ENCODE peak calls at places on chromosomes 7 and 10, in seven cellular contexts. J is IMR-90, O is PC-3, T is DND-41, P is fibroblast of lung, H is PC-9, A is H1. G is an unnamed sample.

GRCh38 chr7:35623381-35623780 is 71.6 kb downstream of the HERPUD2 start:
- DNase-seq in J (no peak), O (peak; percentile 4), T (no peak), P (no peak), H (no peak), A (no peak), G (no peak)

GRCh38 chr7:30974605-30975256 is 11.0 kb downstream of the GHRHR start:
- DNase-seq in J (peak; percentile 40), O (peak; percentile 69), T (peak; percentile 17), P (peak; percentile 24), H (peak; percentile 52), A (peak; percentile 87), G (no peak)

GRCh38 chr7:33781796-33782195 is 123.5 kb upstream of the BMPER start:
- DNase-seq in J (no peak), O (no peak), T (no peak), P (no peak), H (no peak), A (no peak), G (no peak)

GRCh38 chr7:140062118-140062527 is 628 bp downstream of the PARP12 start:
- DNase-seq in J (no peak), O (peak; percentile 17), T (peak; percentile 44), P (no peak), H (no peak), A (peak; percentile 51), G (no peak)

GRCh38 chr7:100799037-100799896 is 28.1 kb downstream of the EPHB4 start:
- DNase-seq in J (peak; percentile 52), O (peak; percentile 70), T (peak; percentile 61), P (peak; percentile 75), H (no peak), A (peak; percentile 83), G (no peak)

GRCh38 chr7:133753513-133753912 is 373.6 kb upstream of the LRGUK start:
- DNase-seq in J (no peak), O (peak; percentile 74), T (no peak), P (no peak), H (peak; percentile 66), A (no peak), G (peak; percentile 38)

GRCh38 chr10:48330269-48330668 is 23.8 kb downstream of the MAPK8 start:
- DNase-seq in J (peak; percentile 40), O (no peak), T (peak; percentile 38), P (peak; percentile 83), H (no peak), A (no peak), G (no peak)

GRCh38 chr10:60753152-60753551 is 25.1 kb upstream of the CDK1 start:
- DNase-seq in J (no peak), O (no peak), T (no peak), P (no peak), H (no peak), A (no peak), G (no peak)

GRCh38 chr7:77550586-77550985 is 13.5 kb downstream of the PTPN12 start:
- DNase-seq in J (peak; percentile 22), O (no peak), T (no peak), P (peak; percentile 59), H (no peak), A (no peak), G (no peak)

GRCh38 chr10:44913312-44914079 is 2.4 kb downstream of the TMEM72 start:
- DNase-seq in J (no peak), O (no peak), T (peak; percentile 84), P (no peak), H (no peak), A (no peak), G (no peak)

GRCh38 chr7:409344-410281 is 110.0 kb downstream of the PDGFA start:
- DNase-seq in J (no peak), O (no peak), T (no peak), P (no peak), H (no peak), A (no peak), G (no peak)

GRCh38 chr10:26994743-26995142 is 105.6 kb downstream of the ANKRD26 start:
- DNase-seq in J (no peak), O (no peak), T (no peak), P (no peak), H (no peak), A (no peak), G (no peak)

GRCh38 chr7:66419210-66419609 is 209.5 kb upstream of the KCTD7 start:
- DNase-seq in J (no peak), O (no peak), T (no peak), P (no peak), H (no peak), A (peak; percentile 11), G (no peak)

GRCh38 chr7:64905133-64905532 is 2.1 kb downstream of the ZNF273 start:
- DNase-seq in J (no peak), O (no peak), T (no peak), P (peak; percentile 15), H (no peak), A (no peak), G (no peak)

GRCh38 chr7:18347170-18347569 is 148.4 kb upstream of the HDAC9 start:
- DNase-seq in J (no peak), O (no peak), T (no peak), P (no peak), H (no peak), A (no peak), G (no peak)

GRCh38 chr10:89515031-89515841 is 20.2 kb downstream of the SLC16A12 start:
- DNase-seq in J (peak; percentile 100), O (no peak), T (no peak), P (peak; percentile 99), H (no peak), A (no peak), G (no peak)

GRCh38 chr10:129440247-129440646 is 26.8 kb upstream of the MGMT start:
- DNase-seq in J (no peak), O (no peak), T (no peak), P (no peak), H (no peak), A (no peak), G (no peak)

GRCh38 chr7:78189762-78190161 is 391.2 kb downstream of the PHTF2 start:
- DNase-seq in J (no peak), O (no peak), T (no peak), P (no peak), H (no peak), A (no peak), G (no peak)

GRCh38 chr7:754531-755420 is 27.7 kb upstream of the PRKAR1B start:
- DNase-seq in J (no peak), O (no peak), T (no peak), P (no peak), H (no peak), A (no peak), G (no peak)

GRCh38 chr7:37275086-37275485 is 173.6 kb downstream of the ELMO1 start:
- DNase-seq in J (no peak), O (no peak), T (no peak), P (no peak), H (no peak), A (no peak), G (no peak)

GRCh38 chr7:42348627-42349026 is 111.6 kb upstream of the GLI3 start:
- DNase-seq in J (no peak), O (no peak), T (no peak), P (peak; percentile 39), H (no peak), A (no peak), G (no peak)

GRCh38 chr7:16657656-16658279 is 11.8 kb downstream of the BZW2 start:
- DNase-seq in J (peak; percentile 94), O (peak; percentile 37), T (no peak), P (peak; percentile 91), H (peak; percentile 83), A (no peak), G (no peak)

GRCh38 chr7:7862393-7862792 is 106.2 kb upstream of the GLCCI1 start:
- DNase-seq in J (peak; percentile 17), O (peak; percentile 7), T (no peak), P (no peak), H (no peak), A (no peak), G (no peak)

GRCh38 chr10:132480356-132480755 is 57.2 kb upstream of the INPP5A start:
- DNase-seq in J (peak; percentile 21), O (peak; percentile 18), T (no peak), P (no peak), H (no peak), A (no peak), G (no peak)

GRCh38 chr10:92801978-92802872 is 46.1 kb upstream of the EXOC6 start:
- DNase-seq in J (no peak), O (no peak), T (no peak), P (no peak), H (no peak), A (peak; percentile 42), G (no peak)

GRCh38 chr10:14859043-14859442 is 19.6 kb upstream of the SUV39H2 start:
- DNase-seq in J (no peak), O (no peak), T (no peak), P (no peak), H (no peak), A (no peak), G (no peak)
- H3K4me2 ChIP-seq in J (no peak overlapping the region), O (no peak overlapping the region), T (no peak overlapping the region), P (no peak overlapping the region), H (no peak overlapping the region), A (no peak overlapping the region), G (no peak overlapping the region)

DNA sequence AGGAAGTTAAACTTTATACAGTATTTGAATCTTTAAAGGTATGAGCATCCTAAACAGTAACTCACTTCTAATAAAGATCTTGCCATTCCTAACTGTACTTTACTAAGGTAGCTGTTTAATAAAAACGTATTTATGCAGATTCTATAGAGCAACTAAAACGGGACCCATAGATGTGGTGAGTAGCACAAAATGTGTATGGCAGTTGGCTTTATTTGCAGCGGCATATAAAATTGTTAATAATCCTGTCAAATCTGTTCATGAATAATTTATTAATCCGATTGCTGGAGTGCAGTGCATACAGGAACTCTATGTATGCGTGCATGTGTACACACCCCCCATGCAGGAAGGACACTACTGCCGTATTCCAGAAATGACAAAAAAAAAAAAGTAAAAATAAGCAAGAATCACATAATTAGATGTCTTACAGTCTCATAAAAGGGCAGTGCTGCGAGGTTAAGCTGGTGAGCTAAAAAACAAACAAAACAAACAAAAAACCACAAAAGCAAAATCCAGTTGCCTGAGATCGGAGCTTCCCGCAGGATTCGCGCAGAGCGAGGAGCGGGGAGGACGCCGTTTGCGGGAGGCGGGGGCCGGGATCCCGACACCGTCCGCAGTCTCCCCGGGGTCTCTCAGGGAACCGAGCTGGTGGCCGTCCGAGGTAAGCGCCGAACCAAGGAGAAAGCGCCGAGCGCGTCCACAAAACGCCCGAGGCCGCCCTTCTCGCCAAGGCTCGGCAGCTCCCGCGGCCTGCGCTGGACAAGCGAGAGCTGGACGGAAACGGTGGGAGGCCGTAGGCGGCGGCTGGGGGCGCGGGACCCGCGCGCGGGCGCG is 518 bp upstream of the COMMD3 start:
- DNase-seq in J (no peak), O (peak; percentile 19), T (no peak), P (no peak), H (no peak), A (peak; percentile 77), G (no peak)
- H3K27me3 ChIP-seq in J (no peaks in the 10 kb centered on the region), O (no peaks in the 10 kb centered on the region), T (peaks cover 35% of the 10 kb centered on the region), P (no peaks in the 10 kb centered on the region), H (no peaks in the 10 kb centered on the region), A (peaks cover 59% of the 10 kb centered on the region), G (no peaks in the 10 kb centered on the region)

GRCh38 chr7:158760936-158761335 is 56.3 kb upstream of the NCAPG2 start:
- DNase-seq in J (no peak), O (no peak), T (no peak), P (no peak), H (no peak), A (peak; percentile 38), G (no peak)
- TF ChIP-seq CTCF in J (peak; percentile 10), O (peak; percentile 59), T (peak; percentile 50), P (peak; percentile 17), H (peak; percentile 37), A (peak; percentile 59), G (peak; percentile 8)

DNA sequence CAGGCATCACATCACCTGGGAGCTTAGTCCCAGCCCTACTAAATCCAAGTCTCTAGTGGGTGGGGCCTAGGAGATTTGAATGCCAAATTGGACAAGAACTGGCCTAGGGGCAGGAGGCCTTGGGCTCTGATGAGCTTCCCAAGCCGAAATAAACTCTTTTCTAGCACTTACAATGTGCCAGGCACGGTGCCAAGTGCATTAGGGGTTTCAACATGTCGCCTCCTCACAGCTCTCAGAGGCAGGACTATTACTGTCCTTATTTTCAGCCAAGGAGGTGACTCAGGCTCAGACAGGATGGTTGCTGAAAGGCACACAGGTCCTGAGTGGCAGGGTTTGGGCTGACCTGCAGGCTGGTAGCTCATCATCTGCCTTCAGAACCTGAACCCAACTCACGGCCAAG is 9.2 kb upstream of the CPA1 start:
- DNase-seq in J (peak; percentile 52), O (no peak), T (no peak), P (peak; percentile 72), H (no peak), A (no peak), G (no peak)
- H3K4me2 ChIP-seq in J (no peak overlapping the region), O (no peak overlapping the region), T (no peak overlapping the region), P (no peak overlapping the region), H (no peak overlapping the region), A (no peak overlapping the region), G (no peak overlapping the region)